ENCODE peak calls at places on chromosomes 12 and 14, in nine cellular contexts. Y, X, G, L, S, U, N, P and Q are unnamed samples.
A peak's percentile ranks its signal among the peaks of the same experiment; 100 is the strongest.

GRCh38 chr14:69464829-69465228 is 19.7 kb upstream of the PLEKHD1 start:
- DNase-seq in Y (no peak), X (no peak), G (no peak), L (peak; percentile 72), S (no peak), U (peak; percentile 23), N (no peak), P (peak; percentile 70), Q (peak; percentile 79)

GRCh38 chr12:74725154-74725553 is 187.5 kb downstream of the ATXN7L3B start:
- DNase-seq in Y (no peak), X (no peak), G (no peak), L (no peak), S (no peak), U (no peak), N (no peak), P (peak; percentile 20), Q (no peak)

GRCh38 chr12:96425973-96426372 is 25.7 kb upstream of the CDK17 start:
- DNase-seq in Y (peak; percentile 78), X (no peak), G (no peak), L (no peak), S (peak; percentile 50), U (peak; percentile 58), N (no peak), P (no peak), Q (no peak)

GRCh38 chr14:54000341-54000811 is 43.8 kb upstream of the BMP4 start:
- DNase-seq in Y (peak; percentile 22), X (no peak), G (no peak), L (no peak), S (no peak), U (peak; percentile 20), N (no peak), P (peak; percentile 45), Q (no peak)

GRCh38 chr12:104792570-104792969 is 165.5 kb downstream of the SLC41A2 start:
- DNase-seq in Y (peak; percentile 74), X (no peak), G (no peak), L (no peak), S (no peak), U (peak; percentile 74), N (no peak), P (peak; percentile 86), Q (peak; percentile 68)

GRCh38 chr14:92464716-92465115 is 48.9 kb upstream of the RIN3 start:
- DNase-seq in Y (no peak), X (no peak), G (no peak), L (no peak), S (no peak), U (no peak), N (no peak), P (no peak), Q (no peak)

GRCh38 chr12:19965196-19966038 is 402.9 kb upstream of the PDE3A start:
- DNase-seq in Y (no peak), X (no peak), G (no peak), L (no peak), S (no peak), U (no peak), N (no peak), P (no peak), Q (no peak)

GRCh38 chr14:95901014-95901413 is 24.4 kb downstream of the TUNAR start:
- DNase-seq in Y (no peak), X (no peak), G (no peak), L (no peak), S (no peak), U (no peak), N (no peak), P (peak; percentile 64), Q (no peak)

GRCh38 chr12:8145754-8146415 is 10.9 kb upstream of the ZNF705A start:
- DNase-seq in Y (no peak), X (no peak), G (peak; percentile 82), L (no peak), S (no peak), U (peak; percentile 86), N (peak; percentile 52), P (no peak), Q (peak; percentile 56)

GRCh38 chr12:8658361-8658760 is 4.3 kb downstream of the MFAP5 start:
- DNase-seq in Y (peak; percentile 88), X (no peak), G (peak; percentile 49), L (no peak), S (no peak), U (peak; percentile 79), N (no peak), P (peak; percentile 68), Q (no peak)

GRCh38 chr12:116677202-116677651 is 60.6 kb downstream of the SPRING1 start:
- DNase-seq in Y (no peak), X (no peak), G (no peak), L (no peak), S (peak; percentile 96), U (no peak), N (no peak), P (no peak), Q (no peak)

GRCh38 chr12:40971911-40972310 is 216.2 kb upstream of the PDZRN4 start:
- DNase-seq in Y (no peak), X (no peak), G (no peak), L (no peak), S (no peak), U (no peak), N (no peak), P (no peak), Q (peak; percentile 12)

GRCh38 chr12:40969796-40970195 is 218.3 kb upstream of the PDZRN4 start:
- DNase-seq in Y (no peak), X (no peak), G (peak; percentile 66), L (no peak), S (no peak), U (no peak), N (no peak), P (no peak), Q (no peak)

DNA sequence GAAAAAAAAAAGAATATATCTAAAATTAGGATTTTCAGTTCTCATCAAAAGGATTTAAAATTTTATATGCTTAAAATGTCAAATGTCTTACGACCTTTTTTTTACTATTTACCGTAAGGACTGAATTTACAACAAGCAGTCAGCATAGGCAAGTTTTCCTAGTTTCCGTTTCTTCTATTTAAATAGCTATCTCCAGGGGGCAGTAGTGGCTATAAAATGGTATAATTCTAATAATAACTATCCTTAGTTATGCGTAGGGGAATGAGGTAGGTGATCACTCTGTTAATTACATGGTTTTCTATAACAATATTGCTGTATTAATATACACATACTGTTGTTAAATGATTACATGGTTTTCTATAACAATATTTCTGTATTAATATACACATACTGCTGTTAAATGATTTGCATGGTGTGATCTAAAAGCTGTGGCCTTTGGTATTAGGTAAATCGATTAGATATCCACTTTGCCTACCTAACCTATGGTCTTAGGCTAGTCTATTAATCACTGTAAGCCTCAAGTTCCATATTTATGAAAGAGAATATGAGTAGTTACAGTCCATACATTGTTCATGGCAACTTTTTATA is 217.7 kb upstream of the PDZRN4 start:
- DNase-seq in Y (peak; percentile 11), X (no peak), G (peak; percentile 79), L (no peak), S (peak; percentile 16), U (no peak), N (no peak), P (no peak), Q (no peak)
- TF ChIP-seq CTCF in Y (no peak), X (no peak), G (no peak), L (no peak), S (peak; percentile 8), U (no peak), N (no peak), P (no peak), Q (no peak)

GRCh38 chr14:99351166-99352007 is 79.4 kb upstream of the BCL11B start:
- DNase-seq in Y (no peak), X (no peak), G (peak; percentile 46), L (no peak), S (no peak), U (no peak), N (no peak), P (no peak), Q (no peak)
- TF ChIP-seq CTCF in Y (no peak), X (no peak), G (peak; percentile 59), L (no peak), S (peak; percentile 10), U (no peak), N (no peak), P (peak; percentile 35), Q (no peak)

GRCh38 chr12:47818007-47818376 is 1.7 kb downstream of the HDAC7 start:
- DNase-seq in Y (no peak), X (no peak), G (no peak), L (no peak), S (no peak), U (no peak), N (no peak), P (no peak), Q (no peak)

GRCh38 chr12:47819544-47819901 is 180 bp downstream of the HDAC7 start:
- DNase-seq in Y (no peak), X (no peak), G (no peak), L (no peak), S (no peak), U (no peak), N (no peak), P (no peak), Q (no peak)

GRCh38 chr12:47819902-47820630 is at the start of gene HDAC7:
- DNase-seq in Y (peak; percentile 76), X (peak; percentile 77), G (peak; percentile 89), L (peak; percentile 45), S (peak; percentile 86), U (no peak), N (peak; percentile 92), P (peak; percentile 54), Q (peak; percentile 75)

GRCh38 chr12:47818382-47818700 is 1.4 kb downstream of the HDAC7 start:
- DNase-seq in Y (no peak), X (no peak), G (peak; percentile 23), L (no peak), S (peak; percentile 35), U (no peak), N (no peak), P (no peak), Q (no peak)

GRCh38 chr12:47818701-47819543 is 781 bp downstream of the HDAC7 start:
- DNase-seq in Y (no peak), X (peak; percentile 50), G (peak; percentile 81), L (peak; percentile 52), S (peak; percentile 69), U (no peak), N (peak; percentile 83), P (peak; percentile 46), Q (no peak)
- TF ChIP-seq CTCF in Y (peak; percentile 13), X (no peak), G (peak; percentile 54), L (no peak), S (peak; percentile 27), U (peak; percentile 38), N (peak; percentile 30), P (peak; percentile 57), Q (peak; percentile 43)

DNA sequence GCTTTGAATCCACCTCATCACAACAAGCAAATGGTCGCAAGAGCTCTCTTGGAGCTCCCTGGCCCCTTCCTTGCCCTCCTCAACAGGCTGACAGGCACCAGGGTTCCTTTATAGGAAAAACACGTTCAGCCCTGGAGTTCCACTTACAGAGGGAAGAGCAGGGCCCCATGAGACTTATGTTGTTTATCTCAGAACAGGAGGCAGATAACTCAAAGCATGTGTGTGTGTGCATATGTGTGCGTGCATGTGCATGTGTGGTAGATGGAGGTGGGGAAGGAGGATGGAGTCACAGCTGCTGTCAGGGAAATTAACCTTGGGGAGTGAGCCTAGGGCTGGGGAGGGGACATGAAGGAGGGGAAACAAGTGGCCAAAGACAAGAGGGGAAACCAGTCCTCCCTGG is 138.1 kb downstream of the DPF3 start:
- DNase-seq in Y (no peak), X (no peak), G (no peak), L (no peak), S (no peak), U (no peak), N (no peak), P (no peak), Q (peak; percentile 46)
- TF ChIP-seq CTCF in Y (no peak), X (no peak), G (no peak), L (no peak), S (no peak), U (no peak), N (no peak), P (no peak), Q (no peak)